ENCODE peak calls at places on chromosomes 5 and 9, in four cellular contexts. H is GM23248, L is PC-3, D is OCI-LY7. E is an unnamed sample. For H3K9me2, the result is how much of the 10 kb centered on the place peaks cover.

GRCh38 chr5:1212881-1213280 is 11.5 kb downstream of the SLC6A19 start:
- DNase-seq in D (no peak), L (no peak), H (no peak), E (no peak)

GRCh38 chr5:100901851-100902341 is 1.2 kb downstream of the ST8SIA4 start:
- DNase-seq in D (peak), H (peak), L (peak), E (peak)

GRCh38 chr9:90002299-90003045 is 397.7 kb downstream of the GADD45G start:
- DNase-seq in D (peak), L (no peak), H (no peak), E (no peak)

GRCh38 chr9:21524099-21524830 is 42.2 kb upstream of the IFNE start:
- DNase-seq in H (no peak), D (no peak), L (no peak), E (no peak)

GRCh38 chr5:9059920-9060691 is 485.8 kb downstream of the SEMA5A start:
- DNase-seq in L (peak), D (no peak), H (peak), E (no peak)

GRCh38 chr9:20355022-20355421 is 267.3 kb downstream of the MLLT3 start:
- DNase-seq in L (peak), D (no peak), H (peak), E (no peak)

GRCh38 chr9:37966443-37967271 is 62.7 kb upstream of the SLC25A51 start:
- DNase-seq in H (no peak), L (no peak), D (no peak), E (no peak)

GRCh38 chr9:109122726-109123621 is 3.2 kb upstream of the TMEM245 start:
- DNase-seq in D (peak), L (no peak), H (no peak), E (no peak)

GRCh38 chr5:9954869-9955268 is 294.8 kb downstream of the ATPSCKMT start:
- DNase-seq in D (no peak), H (peak), L (no peak), E (no peak)

GRCh38 chr9:113538131-113538530 is 74.6 kb downstream of the RGS3 start:
- DNase-seq in H (no peak), L (no peak), D (no peak), E (no peak)

DNA sequence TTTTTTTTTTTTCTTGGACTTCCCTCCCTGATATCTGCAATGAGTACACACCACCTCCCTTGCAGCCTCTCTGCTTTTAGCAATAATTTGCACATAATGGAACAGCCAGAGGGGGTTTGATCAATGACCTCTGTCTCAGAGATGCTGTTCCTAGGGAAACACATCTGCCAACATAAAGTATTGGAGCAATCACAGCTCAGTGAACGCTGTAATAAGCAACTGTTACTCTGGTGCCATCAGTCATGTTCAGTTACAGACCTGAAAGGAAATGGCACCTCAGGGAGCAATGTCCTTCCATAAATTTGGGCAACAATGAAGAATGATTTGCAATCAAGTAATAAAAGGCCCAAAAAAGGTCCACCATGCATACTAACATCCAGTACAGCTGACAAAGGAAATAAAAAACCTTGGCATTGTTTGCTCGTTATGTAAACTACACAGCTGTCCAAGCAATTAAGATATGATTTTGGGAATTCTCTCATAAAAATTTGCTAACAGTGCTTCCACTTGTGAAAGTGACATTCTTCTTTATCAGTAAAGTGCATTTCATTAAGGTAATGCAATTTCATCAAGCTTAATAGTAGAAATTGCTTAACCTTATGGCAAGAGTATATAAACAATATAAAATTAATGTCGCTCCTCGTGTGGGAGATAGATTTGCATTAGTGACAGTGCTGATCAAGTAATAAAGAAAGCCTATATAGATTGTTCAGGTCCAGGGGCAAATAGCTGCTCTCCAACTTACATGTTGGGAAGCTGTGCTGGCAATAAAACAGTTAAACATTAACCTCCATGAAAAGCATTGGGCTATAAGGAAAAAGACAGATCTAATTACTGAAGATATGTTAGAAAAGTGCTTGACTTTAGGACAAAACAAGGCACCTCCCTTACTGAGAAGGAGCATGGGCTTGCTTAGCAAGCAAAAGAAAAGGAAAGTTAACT is 167.7 kb downstream of the RASEF start:
- DNase-seq in D (no peak), L (no peak), H (no peak), E (no peak)
- H3K9me2 ChIP-seq in D (under half), L (under half), H (under half), E (under half)

GRCh38 chr9:82893549-82893948 is 169.4 kb downstream of the RASEF start:
- DNase-seq in L (no peak), H (no peak), D (no peak), E (no peak)
- H3K9me2 ChIP-seq in L (under half), H (under half), D (under half), E (under half)

DNA sequence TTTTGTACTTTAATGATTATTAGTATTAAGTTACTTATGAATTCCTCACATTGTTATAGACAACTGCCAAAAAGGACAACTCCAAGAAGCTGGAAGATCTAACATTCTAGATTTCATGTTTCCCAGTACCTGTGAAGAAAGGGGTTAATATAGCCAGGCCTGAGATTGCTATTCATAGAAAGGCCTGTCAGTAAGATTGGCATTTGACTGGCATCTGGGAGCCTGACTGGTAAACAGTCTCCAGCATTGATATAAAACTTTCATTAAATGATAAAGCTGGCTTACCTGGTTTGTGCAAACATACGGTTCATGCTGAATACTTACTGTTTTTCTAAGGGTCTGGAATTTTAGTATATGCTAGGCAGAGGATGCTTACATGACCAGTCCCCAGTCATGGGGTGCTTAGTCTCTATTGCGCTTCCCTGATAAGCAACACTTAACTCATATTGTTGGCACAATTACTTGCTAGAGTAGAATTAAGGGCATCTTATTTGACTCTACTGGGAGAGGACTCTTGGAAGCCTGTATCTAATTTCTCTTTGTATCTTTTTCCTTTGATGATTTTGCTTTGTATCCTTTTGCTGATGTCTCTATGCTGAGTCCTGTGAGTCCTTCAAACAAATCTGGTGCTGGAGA is 340.4 kb upstream of the SEMA6A start:
- DNase-seq in H (no peak), L (no peak), D (no peak), E (no peak)
- H3K9me2 ChIP-seq in H (under half), L (under half), D (under half), E (under half)

DNA sequence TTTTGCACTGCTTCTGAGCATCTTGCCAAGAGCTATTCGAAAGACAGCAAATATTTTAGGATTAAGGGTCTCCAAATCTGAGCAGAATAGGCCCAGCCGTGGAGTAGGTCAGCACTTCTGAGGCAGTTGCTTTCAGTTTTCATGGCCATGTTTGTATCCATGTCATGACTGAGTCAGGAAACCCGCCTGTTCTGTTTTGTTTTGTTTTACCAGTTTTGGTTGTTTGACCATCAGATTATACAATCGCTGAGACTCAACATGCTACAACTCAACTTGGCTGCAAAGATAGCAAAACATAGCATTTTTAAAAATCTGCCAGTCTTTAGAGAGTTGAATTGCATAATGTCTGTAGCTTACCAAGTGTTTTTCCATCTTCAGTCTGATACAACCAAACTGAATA is 185.2 kb upstream of the ZNF462 start:
- DNase-seq in H (no peak), L (no peak), D (no peak), E (no peak)
- H3K9me2 ChIP-seq in H (under half), L (under half), D (under half), E (under half)

GRCh38 chr9:23740531-23740930 is 85.5 kb downstream of the ELAVL2 start:
- DNase-seq in L (no peak), D (peak), H (no peak), E (no peak)
- H3K9me2 ChIP-seq in L (under half), D (under half), H (under half), E (under half)

DNA sequence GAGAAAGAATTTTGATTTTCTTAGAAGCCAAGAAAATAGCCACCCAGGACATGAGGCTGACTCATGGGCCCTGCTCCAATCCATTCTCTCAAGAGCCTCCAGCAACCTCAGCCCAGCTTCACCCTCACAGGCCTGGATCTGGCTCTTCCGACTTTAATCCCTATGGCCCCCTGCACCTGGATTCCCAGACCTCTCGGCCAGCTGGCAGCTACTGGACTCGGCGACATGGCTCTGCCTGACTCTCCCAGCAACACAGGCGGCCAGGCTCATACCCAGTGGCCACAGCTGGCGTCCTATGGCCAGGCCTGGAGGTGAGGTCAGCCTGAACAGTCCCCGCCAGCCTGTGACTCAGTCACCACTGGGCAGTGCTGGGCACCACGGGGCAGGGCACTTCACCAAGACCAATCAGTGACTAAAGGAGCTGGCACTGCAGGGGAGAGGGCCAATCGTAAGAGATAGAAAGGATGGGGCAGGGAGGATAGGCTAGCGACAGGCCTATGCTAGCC is 6.2 kb upstream of the PDLIM4 start:
- DNase-seq in H (peak), L (no peak), D (no peak), E (no peak)
- H3K9me2 ChIP-seq in H (under half), L (under half), D (under half), E (under half)